ENCODE peak calls at places on chromosomes 6 and 20, in six cellular contexts. One of them, this sample, is unnamed.

GRCh38 chr6:132648356-132648755 is 10.6 kb downstream of the TAAR1 start:
- DNase-seq in AG09319: no peak
- DNase-seq in lower lobe of right lung: no peak
- DNase-seq in stimulated activated CD4-positive, alpha-beta T cell treated with anti-CD3 and anti-CD28 coated beads, Interleukin-2, amount 100 ng/mL, for 48 hours: no peak
- DNase-seq in T follicular helper cell: no peak
- DNase-seq in CD14-positive monocyte: no peak
- DNase-seq in this sample: no peak

GRCh38 chr6:126198581-126198980 is 141.3 kb upstream of the CENPW start:
- DNase-seq in AG09319: no peak
- DNase-seq in lower lobe of right lung: no peak
- DNase-seq in stimulated activated CD4-positive, alpha-beta T cell treated with anti-CD3 and anti-CD28 coated beads, Interleukin-2, amount 100 ng/mL, for 48 hours: no peak
- DNase-seq in T follicular helper cell: no peak
- DNase-seq in CD14-positive monocyte: no peak
- DNase-seq in this sample: no peak

GRCh38 chr20:45963059-45964011 is 8.7 kb downstream of the ZNF335 start:
- DNase-seq in AG09319: no peak
- DNase-seq in lower lobe of right lung: peak
- DNase-seq in stimulated activated CD4-positive, alpha-beta T cell treated with anti-CD3 and anti-CD28 coated beads, Interleukin-2, amount 100 ng/mL, for 48 hours: no peak
- DNase-seq in T follicular helper cell: no peak
- DNase-seq in CD14-positive monocyte: peak
- DNase-seq in this sample: peak

GRCh38 chr6:9370480-9370879 is 935.1 kb upstream of the SLC35B3 start:
- DNase-seq in AG09319: no peak
- DNase-seq in lower lobe of right lung: no peak
- DNase-seq in stimulated activated CD4-positive, alpha-beta T cell treated with anti-CD3 and anti-CD28 coated beads, Interleukin-2, amount 100 ng/mL, for 48 hours: no peak
- DNase-seq in T follicular helper cell: no peak
- DNase-seq in CD14-positive monocyte: no peak
- DNase-seq in this sample: no peak

GRCh38 chr6:2749972-2750600 is 636 bp downstream of the MYLK4 start:
- DNase-seq in AG09319: no peak
- DNase-seq in lower lobe of right lung: no peak
- DNase-seq in stimulated activated CD4-positive, alpha-beta T cell treated with anti-CD3 and anti-CD28 coated beads, Interleukin-2, amount 100 ng/mL, for 48 hours: peak
- DNase-seq in T follicular helper cell: peak
- DNase-seq in CD14-positive monocyte: no peak
- DNase-seq in this sample: peak

GRCh38 chr20:19940945-19941590 is 76.1 kb upstream of the NAA20 start:
- DNase-seq in AG09319: no peak
- DNase-seq in lower lobe of right lung: no peak
- DNase-seq in stimulated activated CD4-positive, alpha-beta T cell treated with anti-CD3 and anti-CD28 coated beads, Interleukin-2, amount 100 ng/mL, for 48 hours: no peak
- DNase-seq in T follicular helper cell: no peak
- DNase-seq in CD14-positive monocyte: no peak
- DNase-seq in this sample: no peak

GRCh38 chr6:162974685-162975084 is 246.9 kb downstream of the PACRG start:
- DNase-seq in AG09319: no peak
- DNase-seq in lower lobe of right lung: no peak
- DNase-seq in stimulated activated CD4-positive, alpha-beta T cell treated with anti-CD3 and anti-CD28 coated beads, Interleukin-2, amount 100 ng/mL, for 48 hours: no peak
- DNase-seq in T follicular helper cell: no peak
- DNase-seq in CD14-positive monocyte: no peak
- DNase-seq in this sample: no peak

GRCh38 chr6:75135447-75135846 is 70.4 kb downstream of the COL12A1 start:
- DNase-seq in AG09319: peak
- DNase-seq in lower lobe of right lung: no peak
- DNase-seq in stimulated activated CD4-positive, alpha-beta T cell treated with anti-CD3 and anti-CD28 coated beads, Interleukin-2, amount 100 ng/mL, for 48 hours: no peak
- DNase-seq in T follicular helper cell: no peak
- DNase-seq in CD14-positive monocyte: no peak
- DNase-seq in this sample: no peak

GRCh38 chr6:20976391-20976790 is 442.1 kb downstream of the CDKAL1 start:
- DNase-seq in AG09319: no peak
- DNase-seq in lower lobe of right lung: no peak
- DNase-seq in stimulated activated CD4-positive, alpha-beta T cell treated with anti-CD3 and anti-CD28 coated beads, Interleukin-2, amount 100 ng/mL, for 48 hours: no peak
- DNase-seq in T follicular helper cell: no peak
- DNase-seq in CD14-positive monocyte: no peak
- DNase-seq in this sample: no peak

GRCh38 chr6:123972600-123973294 is 169.1 kb downstream of the NKAIN2 start:
- DNase-seq in AG09319: no peak
- DNase-seq in lower lobe of right lung: no peak
- DNase-seq in stimulated activated CD4-positive, alpha-beta T cell treated with anti-CD3 and anti-CD28 coated beads, Interleukin-2, amount 100 ng/mL, for 48 hours: no peak
- DNase-seq in T follicular helper cell: no peak
- DNase-seq in CD14-positive monocyte: no peak
- DNase-seq in this sample: no peak

GRCh38 chr6:169816054-169816453 is 64.6 kb downstream of the ERMARD start:
- DNase-seq in AG09319: no peak
- DNase-seq in lower lobe of right lung: no peak
- DNase-seq in stimulated activated CD4-positive, alpha-beta T cell treated with anti-CD3 and anti-CD28 coated beads, Interleukin-2, amount 100 ng/mL, for 48 hours: no peak
- DNase-seq in T follicular helper cell: no peak
- DNase-seq in CD14-positive monocyte: no peak
- DNase-seq in this sample: no peak

GRCh38 chr20:6164421-6165341 is 41.9 kb upstream of the FERMT1 start:
- DNase-seq in AG09319: no peak
- DNase-seq in lower lobe of right lung: no peak
- DNase-seq in stimulated activated CD4-positive, alpha-beta T cell treated with anti-CD3 and anti-CD28 coated beads, Interleukin-2, amount 100 ng/mL, for 48 hours: no peak
- DNase-seq in T follicular helper cell: no peak
- DNase-seq in CD14-positive monocyte: no peak
- DNase-seq in this sample: no peak

GRCh38 chr6:104537872-104538271 is 321.8 kb downstream of the HACE1 start:
- DNase-seq in AG09319: no peak
- DNase-seq in lower lobe of right lung: no peak
- DNase-seq in stimulated activated CD4-positive, alpha-beta T cell treated with anti-CD3 and anti-CD28 coated beads, Interleukin-2, amount 100 ng/mL, for 48 hours: no peak
- DNase-seq in T follicular helper cell: no peak
- DNase-seq in CD14-positive monocyte: no peak
- DNase-seq in this sample: no peak

GRCh38 chr6:155832596-155832995 is 377.0 kb upstream of the NOX3 start:
- DNase-seq in AG09319: no peak
- DNase-seq in lower lobe of right lung: no peak
- DNase-seq in stimulated activated CD4-positive, alpha-beta T cell treated with anti-CD3 and anti-CD28 coated beads, Interleukin-2, amount 100 ng/mL, for 48 hours: no peak
- DNase-seq in T follicular helper cell: no peak
- DNase-seq in CD14-positive monocyte: no peak
- DNase-seq in this sample: no peak

GRCh38 chr20:906703-907102 is 9.4 kb downstream of the ANGPT4 start:
- DNase-seq in AG09319: no peak
- DNase-seq in lower lobe of right lung: no peak
- DNase-seq in stimulated activated CD4-positive, alpha-beta T cell treated with anti-CD3 and anti-CD28 coated beads, Interleukin-2, amount 100 ng/mL, for 48 hours: no peak
- DNase-seq in T follicular helper cell: no peak
- DNase-seq in CD14-positive monocyte: no peak
- DNase-seq in this sample: no peak

GRCh38 chr20:49657118-49657901 is 56.4 kb downstream of the B4GALT5 start:
- DNase-seq in AG09319: peak
- DNase-seq in lower lobe of right lung: no peak
- DNase-seq in stimulated activated CD4-positive, alpha-beta T cell treated with anti-CD3 and anti-CD28 coated beads, Interleukin-2, amount 100 ng/mL, for 48 hours: no peak
- DNase-seq in T follicular helper cell: no peak
- DNase-seq in CD14-positive monocyte: no peak
- DNase-seq in this sample: no peak

GRCh38 chr6:137602311-137602710 is 108.1 kb upstream of the OLIG3 start:
- DNase-seq in AG09319: no peak
- DNase-seq in lower lobe of right lung: no peak
- DNase-seq in stimulated activated CD4-positive, alpha-beta T cell treated with anti-CD3 and anti-CD28 coated beads, Interleukin-2, amount 100 ng/mL, for 48 hours: no peak
- DNase-seq in T follicular helper cell: no peak
- DNase-seq in CD14-positive monocyte: no peak
- DNase-seq in this sample: no peak

GRCh38 chr20:44702776-44703175 is 12.4 kb upstream of the CCN5 start:
- DNase-seq in AG09319: peak
- DNase-seq in lower lobe of right lung: peak
- DNase-seq in stimulated activated CD4-positive, alpha-beta T cell treated with anti-CD3 and anti-CD28 coated beads, Interleukin-2, amount 100 ng/mL, for 48 hours: no peak
- DNase-seq in T follicular helper cell: no peak
- DNase-seq in CD14-positive monocyte: no peak
- DNase-seq in this sample: no peak

GRCh38 chr6:167791036-167791779 is 35.5 kb upstream of the AFDN start:
- DNase-seq in AG09319: no peak
- DNase-seq in lower lobe of right lung: no peak
- DNase-seq in stimulated activated CD4-positive, alpha-beta T cell treated with anti-CD3 and anti-CD28 coated beads, Interleukin-2, amount 100 ng/mL, for 48 hours: no peak
- DNase-seq in T follicular helper cell: no peak
- DNase-seq in CD14-positive monocyte: no peak
- DNase-seq in this sample: no peak

GRCh38 chr6:133916650-133917151 is 27.8 kb downstream of the TCF21 start:
- DNase-seq in AG09319: peak
- DNase-seq in lower lobe of right lung: peak
- DNase-seq in stimulated activated CD4-positive, alpha-beta T cell treated with anti-CD3 and anti-CD28 coated beads, Interleukin-2, amount 100 ng/mL, for 48 hours: peak
- DNase-seq in T follicular helper cell: peak
- DNase-seq in CD14-positive monocyte: peak
- DNase-seq in this sample: no peak

GRCh38 chr6:133099573-133099972 is 141.6 kb upstream of the EYA4 start:
- DNase-seq in AG09319: peak
- DNase-seq in lower lobe of right lung: no peak
- DNase-seq in stimulated activated CD4-positive, alpha-beta T cell treated with anti-CD3 and anti-CD28 coated beads, Interleukin-2, amount 100 ng/mL, for 48 hours: no peak
- DNase-seq in T follicular helper cell: no peak
- DNase-seq in CD14-positive monocyte: no peak
- DNase-seq in this sample: no peak

GRCh38 chr6:125808060-125808459 is 17.3 kb downstream of the NCOA7 start:
- DNase-seq in AG09319: no peak
- DNase-seq in lower lobe of right lung: no peak
- DNase-seq in stimulated activated CD4-positive, alpha-beta T cell treated with anti-CD3 and anti-CD28 coated beads, Interleukin-2, amount 100 ng/mL, for 48 hours: no peak
- DNase-seq in T follicular helper cell: no peak
- DNase-seq in CD14-positive monocyte: no peak
- DNase-seq in this sample: no peak

GRCh38 chr20:47857994-47858557 is 72.8 kb upstream of the SULF2 start:
- DNase-seq in AG09319: no peak
- DNase-seq in lower lobe of right lung: no peak
- DNase-seq in stimulated activated CD4-positive, alpha-beta T cell treated with anti-CD3 and anti-CD28 coated beads, Interleukin-2, amount 100 ng/mL, for 48 hours: no peak
- DNase-seq in T follicular helper cell: no peak
- DNase-seq in CD14-positive monocyte: no peak
- DNase-seq in this sample: no peak

GRCh38 chr6:151292974-151293373 is 53.2 kb downstream of the AKAP12 start:
- DNase-seq in AG09319: peak
- DNase-seq in lower lobe of right lung: no peak
- DNase-seq in stimulated activated CD4-positive, alpha-beta T cell treated with anti-CD3 and anti-CD28 coated beads, Interleukin-2, amount 100 ng/mL, for 48 hours: no peak
- DNase-seq in T follicular helper cell: no peak
- DNase-seq in CD14-positive monocyte: no peak
- DNase-seq in this sample: no peak

GRCh38 chr6:19999319-20000191 is 162.4 kb downstream of the ID4 start:
- DNase-seq in AG09319: no peak
- DNase-seq in lower lobe of right lung: no peak
- DNase-seq in stimulated activated CD4-positive, alpha-beta T cell treated with anti-CD3 and anti-CD28 coated beads, Interleukin-2, amount 100 ng/mL, for 48 hours: no peak
- DNase-seq in T follicular helper cell: no peak
- DNase-seq in CD14-positive monocyte: no peak
- DNase-seq in this sample: no peak

GRCh38 chr20:32583581-32584045 is 1.5 kb downstream of the NOL4L start:
- DNase-seq in AG09319: no peak
- DNase-seq in lower lobe of right lung: no peak
- DNase-seq in stimulated activated CD4-positive, alpha-beta T cell treated with anti-CD3 and anti-CD28 coated beads, Interleukin-2, amount 100 ng/mL, for 48 hours: no peak
- DNase-seq in T follicular helper cell: no peak
- DNase-seq in CD14-positive monocyte: no peak
- DNase-seq in this sample: peak

This sample was measured in HuH-7.5.